ENCODE peak calls at places on chromosomes 3 and 15, in six cellular contexts. X is sigmoid colon, D is Caco-2, L is AG04450, O is IMR-90, Z is stomach. P is an unnamed sample.

GRCh38 chr15:57500256-57500655 is 91.4 kb upstream of the MYZAP start:
- DNase-seq in X (no peak), D (no peak), L (no peak), O (no peak), Z (no peak), P (no peak)

GRCh38 chr15:44530653-44531052 is 6.3 kb upstream of the EIF3J start:
- DNase-seq in X (no peak), D (no peak), L (no peak), O (peak; percentile 12), Z (no peak), P (peak; percentile 17)

GRCh38 chr3:141352262-141352984 is 15.9 kb upstream of the ZBTB38 start:
- DNase-seq in X (no peak), D (no peak), L (no peak), O (peak; percentile 67), Z (no peak), P (no peak)

GRCh38 chr3:125191256-125191655 is 21.3 kb downstream of the SLC12A8 start:
- DNase-seq in X (no peak), D (no peak), L (no peak), O (peak; percentile 50), Z (no peak), P (peak; percentile 38)

GRCh38 chr3:12948371-12948770 is 107.0 kb upstream of the RPL32 start:
- DNase-seq in X (no peak), D (no peak), L (no peak), O (peak; percentile 34), Z (no peak), P (peak; percentile 76)

GRCh38 chr3:103873024-103873423 is 1438.2 kb downstream of the ZPLD1 start:
- DNase-seq in X (no peak), D (no peak), L (no peak), O (no peak), Z (no peak), P (no peak)

GRCh38 chr3:72413228-72413627 is 435.0 kb downstream of the SHQ1 start:
- DNase-seq in X (no peak), D (no peak), L (no peak), O (peak; percentile 25), Z (no peak), P (peak; percentile 46)

GRCh38 chr3:37703633-37704032 is 158.0 kb upstream of the CTDSPL start:
- DNase-seq in X (no peak), D (no peak), L (no peak), O (peak; percentile 18), Z (no peak), P (peak; percentile 28)

GRCh38 chr3:28816017-28816416 is 464.9 kb upstream of the RBMS3 start:
- DNase-seq in X (no peak), D (no peak), L (no peak), O (no peak), Z (no peak), P (no peak)

GRCh38 chr3:191094057-191094456 is 105.0 kb upstream of the OSTN start:
- DNase-seq in X (no peak), D (no peak), L (peak; percentile 43), O (peak; percentile 89), Z (no peak), P (peak; percentile 47)

GRCh38 chr3:9746330-9746729 is 3.4 kb upstream of the OGG1 start:
- DNase-seq in X (no peak), D (no peak), L (peak; percentile 85), O (peak; percentile 95), Z (no peak), P (peak; percentile 93)

GRCh38 chr15:92877000-92877399 is 23.1 kb upstream of the CHD2 start:
- DNase-seq in X (no peak), D (peak; percentile 67), L (no peak), O (no peak), Z (no peak), P (no peak)

GRCh38 chr3:129654126-129654525 is 47.6 kb upstream of the PLXND1 start:
- DNase-seq in X (no peak), D (no peak), L (no peak), O (peak; percentile 68), Z (no peak), P (peak; percentile 49)

GRCh38 chr3:129651316-129652202 is 45.1 kb upstream of the PLXND1 start:
- DNase-seq in X (no peak), D (no peak), L (peak; percentile 20), O (peak; percentile 78), Z (no peak), P (peak; percentile 79)

GRCh38 chr3:39113291-39113690 is 5.8 kb downstream of the TTC21A start:
- DNase-seq in X (peak; percentile 39), D (no peak), L (no peak), O (no peak), Z (no peak), P (no peak)

GRCh38 chr3:52608337-52608736 is 71.9 kb downstream of the UQCC5 start:
- DNase-seq in X (no peak), D (no peak), L (no peak), O (no peak), Z (no peak), P (no peak)

GRCh38 chr3:138941259-138941885 is 5.6 kb downstream of the FOXL2 start:
- DNase-seq in X (no peak), D (peak; percentile 73), L (peak; percentile 11), O (peak; percentile 33), Z (no peak), P (peak; percentile 16)

GRCh38 chr3:138042043-138042442 is 32.1 kb downstream of the CLDN18 start:
- DNase-seq in X (no peak), D (no peak), L (peak; percentile 45), O (peak; percentile 89), Z (no peak), P (peak; percentile 88)

GRCh38 chr3:32307591-32307990 is 69.1 kb downstream of the CMTM8 start:
- DNase-seq in X (no peak), D (no peak), L (no peak), O (no peak), Z (no peak), P (no peak)

GRCh38 chr3:30007668-30008067 is 598.7 kb upstream of the TGFBR2 start:
- DNase-seq in X (no peak), D (no peak), L (no peak), O (no peak), Z (no peak), P (peak; percentile 21)

GRCh38 chr3:109339714-109340648 is 2.6 kb upstream of the DPPA4 start:
- DNase-seq in X (no peak), D (no peak), L (no peak), O (no peak), Z (no peak), P (no peak)

GRCh38 chr3:106420628-106421027 is 551.8 kb upstream of the CBLB start:
- DNase-seq in X (no peak), D (no peak), L (no peak), O (no peak), Z (no peak), P (no peak)

GRCh38 chr3:62057339-62058047 is 315.9 kb downstream of the FEZF2 start:
- DNase-seq in X (no peak), D (no peak), L (no peak), O (no peak), Z (no peak), P (no peak)

GRCh38 chr3:54424283-54424682 is 301.9 kb downstream of the CACNA2D3 start:
- DNase-seq in X (no peak), D (no peak), L (no peak), O (no peak), Z (no peak), P (no peak)

GRCh38 chr3:127457094-127457475 is 133.4 kb downstream of the TPRA1 start:
- DNase-seq in X (peak; percentile 63), D (no peak), L (no peak), O (peak; percentile 60), Z (peak; percentile 66), P (peak; percentile 83)

GRCh38 chr3:35674451-35675109 is 35.3 kb downstream of the ARPP21 start:
- DNase-seq in X (no peak), D (no peak), L (no peak), O (no peak), Z (no peak), P (no peak)

GRCh38 chr3:29513236-29513635 is 232.4 kb downstream of the RBMS3 start:
- DNase-seq in X (peak; percentile 68), D (no peak), L (no peak), O (peak; percentile 31), Z (no peak), P (no peak)

GRCh38 chr3:52721002-52721741 is 15.3 kb downstream of the SPCS1 start:
- DNase-seq in X (no peak), D (no peak), L (no peak), O (no peak), Z (no peak), P (no peak)

GRCh38 chr3:105593315-105593714 is 226.6 kb downstream of the ALCAM start:
- DNase-seq in X (no peak), D (no peak), L (no peak), O (no peak), Z (no peak), P (no peak)

GRCh38 chr3:194773666-194774455 is 88.2 kb downstream of the FAM43A start:
- DNase-seq in X (peak; percentile 56), D (no peak), L (no peak), O (no peak), Z (no peak), P (peak; percentile 17)

GRCh38 chr15:99139276-99139675 is 34.4 kb downstream of the SYNM start:
- DNase-seq in X (no peak), D (no peak), L (no peak), O (no peak), Z (no peak), P (no peak)

DNA sequence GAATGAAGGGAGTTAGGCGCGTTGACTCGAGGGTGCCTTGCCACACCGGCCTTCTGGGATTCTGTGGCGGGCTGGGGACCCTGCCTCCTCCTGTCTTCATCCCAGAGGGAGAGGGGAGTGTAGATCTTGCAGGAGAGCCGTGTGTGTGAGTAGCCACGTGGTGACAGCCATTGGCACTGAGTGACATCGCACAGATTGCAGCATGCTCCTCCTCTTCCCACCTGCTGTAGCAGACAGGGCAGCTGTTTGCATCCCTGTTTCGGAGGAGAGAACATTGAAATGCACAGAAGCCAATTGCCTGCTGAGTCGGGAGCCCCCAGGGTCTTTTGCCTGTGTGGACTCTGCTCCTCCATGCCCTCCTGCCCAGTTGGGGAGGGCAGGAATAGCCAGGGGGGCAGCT is 66.6 kb downstream of the CHRNA7 start:
- DNase-seq in X (no peak), D (no peak), L (no peak), O (no peak), Z (no peak), P (no peak)
- H3K4me3 ChIP-seq in X (no peak overlapping the region), D (no peak overlapping the region), L (no peak overlapping the region), O (no peak overlapping the region), Z (no peak overlapping the region), P (no peak overlapping the region)

GRCh38 chr15:89664951-89665350 is 9.7 kb upstream of the KIF7 start:
- DNase-seq in X (peak; percentile 26), D (no peak), L (no peak), O (no peak), Z (no peak), P (peak; percentile 7)
- H3K4me3 ChIP-seq in X (peak overlapping the region; percentile 53), D (peak overlapping the region; percentile 42), L (no peak overlapping the region), O (no peak overlapping the region), Z (peak overlapping the region; percentile 43), P (peak overlapping the region; percentile 36)

DNA sequence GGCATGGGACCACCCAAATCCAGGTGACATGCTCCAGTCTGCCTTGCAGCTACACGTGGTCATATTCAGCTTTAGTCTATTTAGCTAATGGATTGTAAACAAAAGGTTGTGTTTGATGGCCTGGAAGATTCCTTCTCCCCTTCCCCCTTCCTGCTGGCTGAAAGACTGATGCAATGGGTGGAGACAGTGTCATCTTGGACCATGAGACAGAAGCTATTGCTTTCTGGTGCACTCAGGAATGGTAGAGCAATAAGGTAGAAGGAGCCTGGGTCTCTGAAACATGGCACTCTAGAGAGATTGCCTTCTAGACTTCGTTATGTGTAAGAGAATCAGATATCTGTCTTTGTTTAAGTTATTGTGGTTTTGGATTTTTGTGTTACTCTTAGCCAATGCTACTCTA is 25.7 kb upstream of the PTX3 start:
- DNase-seq in X (no peak), D (peak; percentile 5), L (no peak), O (no peak), Z (no peak), P (no peak)
- H3K4me3 ChIP-seq in X (no peak overlapping the region), D (no peak overlapping the region), L (no peak overlapping the region), O (no peak overlapping the region), Z (no peak overlapping the region), P (no peak overlapping the region)

GRCh38 chr3:49199900-49200281 is 28.5 kb downstream of the KLHDC8B start:
- DNase-seq in X (no peak), D (no peak), L (no peak), O (no peak), Z (no peak), P (no peak)
- H3K4me3 ChIP-seq in X (peak overlapping the region; percentile 46), D (no peak overlapping the region), L (peak overlapping the region; percentile 56), O (no peak overlapping the region), Z (peak overlapping the region; percentile 20), P (peak overlapping the region; percentile 39)

P was measured in foreskin fibroblast.